ENCODE peak calls at places on chromosomes 2 and 18, in seven cellular contexts. S is A549, C is pancreas, W is H9, O is heart right ventricle, V is esophagus squamous epithelium, I is K562. J is an unnamed sample. For H3K4me1 and H3K9me3, the result is how much of the 10 kb centered on the place peaks cover.

GRCh38 chr2:191867507-191867847 is 20.6 kb upstream of the CAVIN2 start:
- DNase-seq in S (no peak), C (no peak), W (no peak), O (no peak), V (no peak), I (no peak), J (no peak)

GRCh38 chr2:240836781-240837467 is 16.9 kb upstream of the KIF1A start:
- DNase-seq in S (no peak), C (peak), W (no peak), O (peak), V (no peak), I (no peak), J (no peak)

GRCh38 chr18:12637901-12638633 is 19.8 kb downstream of the SPIRE1 start:
- DNase-seq in S (no peak), C (no peak), W (no peak), O (no peak), V (no peak), I (no peak), J (no peak)

GRCh38 chr2:184767059-184767458 is 168.7 kb downstream of the ZNF804A start:
- DNase-seq in S (no peak), C (no peak), W (no peak), O (no peak), V (no peak), I (no peak), J (no peak)

GRCh38 chr2:215454519-215454918 is 18.7 kb upstream of the FN1 start:
- DNase-seq in S (peak), C (no peak), W (no peak), O (no peak), V (no peak), I (peak), J (peak)

GRCh38 chr2:142682528-142682927 is 194.9 kb upstream of the KYNU start:
- DNase-seq in S (peak), C (no peak), W (no peak), O (no peak), V (no peak), I (no peak), J (no peak)

GRCh38 chr2:145569108-145569507 is 1049.2 kb upstream of the ZEB2 start:
- DNase-seq in S (no peak), C (no peak), W (no peak), O (no peak), V (no peak), I (no peak), J (no peak)

GRCh38 chr2:52343867-52344266 is 1311.9 kb upstream of the NRXN1 start:
- DNase-seq in S (no peak), C (no peak), W (no peak), O (no peak), V (no peak), I (no peak), J (no peak)

GRCh38 chr2:28347596-28347995 is 45.1 kb upstream of the FOSL2 start:
- DNase-seq in S (no peak), C (no peak), W (no peak), O (no peak), V (no peak), I (no peak), J (no peak)

GRCh38 chr2:41400057-41400665 is 647.7 kb upstream of the PKDCC start:
- DNase-seq in S (no peak), C (no peak), W (peak), O (no peak), V (no peak), I (no peak), J (no peak)

GRCh38 chr2:178679891-178680290 is 127.3 kb downstream of the TTN start:
- DNase-seq in S (no peak), C (no peak), W (no peak), O (no peak), V (no peak), I (no peak), J (no peak)

GRCh38 chr2:47346-48218 is 1.3 kb upstream of the FAM110C start:
- DNase-seq in S (no peak), C (no peak), W (no peak), O (no peak), V (no peak), I (no peak), J (peak)

GRCh38 chr2:3038636-3039035 is 339.0 kb downstream of the EIPR1 start:
- DNase-seq in S (no peak), C (no peak), W (no peak), O (no peak), V (no peak), I (no peak), J (no peak)

GRCh38 chr2:216687646-216688045 is 7.7 kb downstream of the IGFBP5 start:
- DNase-seq in S (peak), C (no peak), W (peak), O (no peak), V (no peak), I (peak), J (no peak)

GRCh38 chr2:174633621-174633927 is 36.0 kb upstream of the WIPF1 start:
- DNase-seq in S (no peak), C (no peak), W (no peak), O (no peak), V (no peak), I (no peak), J (no peak)

GRCh38 chr2:121036226-121036692 is 248.7 kb downstream of the TFCP2L1 start:
- DNase-seq in S (no peak), C (no peak), W (no peak), O (no peak), V (no peak), I (no peak), J (peak)

GRCh38 chr2:28821295-28821958 is 10.8 kb downstream of the SPDYA start:
- DNase-seq in S (peak), C (no peak), W (peak), O (no peak), V (no peak), I (peak), J (peak)

GRCh38 chr2:46036929-46037328 is 260.3 kb upstream of the EPAS1 start:
- DNase-seq in S (no peak), C (no peak), W (no peak), O (no peak), V (no peak), I (no peak), J (no peak)

GRCh38 chr2:28956415-28956826 is 24.7 kb upstream of the TOGARAM2 start:
- DNase-seq in S (no peak), C (no peak), W (peak), O (peak), V (no peak), I (peak), J (peak)

GRCh38 chr18:75133721-75134645 is 75.0 kb downstream of the PTGR3 start:
- DNase-seq in S (no peak), C (no peak), W (no peak), O (no peak), V (no peak), I (no peak), J (no peak)

GRCh38 chr18:61637905-61638304 is 254.9 kb downstream of the RNF152 start:
- DNase-seq in S (no peak), C (no peak), W (peak), O (no peak), V (no peak), I (no peak), J (peak)

GRCh38 chr18:22422909-22423548 is 5.3 kb upstream of the CTAGE1 start:
- DNase-seq in S (no peak), C (peak), W (no peak), O (peak), V (no peak), I (no peak), J (peak)

GRCh38 chr18:4106407-4107033 is 348.6 kb downstream of the DLGAP1 start:
- DNase-seq in S (peak), C (no peak), W (peak), O (peak), V (no peak), I (peak), J (peak)

GRCh38 chr2:237673130-237673921 is 45.9 kb downstream of the LRRFIP1 start:
- DNase-seq in S (peak), C (peak), W (peak), O (peak), V (peak), I (peak), J (peak)

GRCh38 chr18:78741381-78742340 is 238.0 kb upstream of the SALL3 start:
- DNase-seq in S (no peak), C (no peak), W (peak), O (no peak), V (no peak), I (no peak), J (no peak)

GRCh38 chr2:2326053-2326452 is 5.0 kb downstream of the MYT1L start:
- DNase-seq in S (no peak), C (no peak), W (no peak), O (no peak), V (no peak), I (no peak), J (no peak)

GRCh38 chr2:235639387-235639786 is 145.5 kb downstream of the AGAP1 start:
- DNase-seq in S (no peak), C (no peak), W (no peak), O (peak), V (no peak), I (no peak), J (no peak)
- H3K4me1 ChIP-seq in S (under half), C (under half), W (under half), O (under half), V (under half), I (under half), J (under half)

DNA sequence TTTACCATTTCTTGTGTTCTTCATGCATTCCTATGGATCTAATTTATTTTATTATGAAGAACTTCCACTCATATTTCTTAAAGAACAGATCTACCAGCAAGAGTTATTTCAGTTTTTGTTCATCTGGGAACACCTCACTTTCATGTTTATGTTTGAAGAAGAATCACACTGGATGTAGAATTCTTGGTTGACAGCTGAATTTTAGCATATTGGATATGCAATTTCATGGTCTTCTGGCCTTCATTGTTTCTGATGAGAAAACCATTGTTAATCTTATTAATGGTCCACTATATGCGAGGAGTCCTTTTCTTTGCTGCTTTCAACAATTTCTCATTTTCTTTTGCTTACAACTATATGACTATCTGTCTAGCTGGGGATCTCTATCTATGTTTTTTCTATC is 189.2 kb downstream of the UXS1 start:
- DNase-seq in S (no peak), C (no peak), W (no peak), O (no peak), V (no peak), I (no peak), J (no peak)
- H3K9me3 ChIP-seq in S (under half), C (under half), W (under half), O (half or more), V (under half), I (under half), J (under half)

DNA sequence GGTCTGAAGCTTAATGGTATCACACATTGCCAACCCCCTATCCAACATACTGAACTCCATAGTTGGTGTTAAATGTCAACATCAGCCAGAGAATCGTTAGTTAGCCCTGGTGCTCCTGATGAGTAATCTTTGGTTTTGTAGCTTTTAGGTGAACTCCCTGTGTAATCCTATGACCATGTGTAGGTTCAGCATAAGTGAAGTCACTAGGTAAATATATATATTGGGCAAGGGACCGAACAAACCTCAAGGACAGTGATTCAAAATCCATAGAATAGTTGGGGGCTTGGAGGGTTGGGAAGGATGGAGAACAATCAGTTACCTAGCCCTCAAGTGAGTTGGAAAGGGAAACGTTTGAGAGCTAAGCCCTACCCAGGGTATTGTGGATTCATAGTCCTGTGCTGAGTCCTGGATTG is 16.0 kb upstream of the AP1S3 start:
- DNase-seq in S (no peak), C (no peak), W (no peak), O (no peak), V (no peak), I (no peak), J (no peak)
- H3K27ac ChIP-seq in S (peak), C (no peak), W (no peak), O (no peak), V (no peak), I (no peak), J (no peak)

GRCh38 chr2:48450256-48450655 is 79.7 kb upstream of the STON1 start:
- DNase-seq in S (no peak), C (no peak), W (no peak), O (no peak), V (no peak), I (no peak), J (no peak)

GRCh38 chr2:48444404-48444803 is 85.5 kb upstream of the STON1 start:
- DNase-seq in S (no peak), C (no peak), W (no peak), O (no peak), V (no peak), I (no peak), J (no peak)

GRCh38 chr2:48448274-48449061 is 81.5 kb upstream of the STON1 start:
- DNase-seq in S (no peak), C (no peak), W (no peak), O (no peak), V (no peak), I (no peak), J (no peak)

GRCh38 chr2:48442610-48443360 is 87.2 kb upstream of the STON1 start:
- DNase-seq in S (no peak), C (no peak), W (no peak), O (no peak), V (no peak), I (no peak), J (no peak)

GRCh38 chr2:48445091-48445725 is 84.7 kb upstream of the STON1 start:
- DNase-seq in S (no peak), C (no peak), W (no peak), O (no peak), V (no peak), I (no peak), J (no peak)
- H3K4me1 ChIP-seq in S (under half), C (under half), W (under half), O (under half), V (under half), I (under half), J (under half)

GRCh38 chr2:8251291-8251690 is 430.6 kb upstream of the ID2 start:
- DNase-seq in S (no peak), C (no peak), W (no peak), O (no peak), V (no peak), I (no peak), J (no peak)

GRCh38 chr2:8249769-8250168 is 432.1 kb upstream of the ID2 start:
- DNase-seq in S (no peak), C (no peak), W (no peak), O (no peak), V (no peak), I (no peak), J (no peak)

GRCh38 chr2:8249191-8249590 is 432.7 kb upstream of the ID2 start:
- DNase-seq in S (no peak), C (no peak), W (peak), O (peak), V (no peak), I (no peak), J (peak)

GRCh38 chr2:8248623-8248957 is 433.3 kb upstream of the ID2 start:
- DNase-seq in S (no peak), C (no peak), W (no peak), O (no peak), V (no peak), I (no peak), J (no peak)

GRCh38 chr2:8247905-8248622 is 433.8 kb upstream of the ID2 start:
- DNase-seq in S (no peak), C (no peak), W (peak), O (no peak), V (no peak), I (no peak), J (no peak)
- H3K9me3 ChIP-seq in S (under half), C (under half), W (under half), O (under half), V (under half), I (under half), J (under half)

GRCh38 chr2:23791030-23791429 is 135.9 kb downstream of the ATAD2B start:
- DNase-seq in S (no peak), C (no peak), W (no peak), O (no peak), V (no peak), I (no peak), J (no peak)
- H3K27ac ChIP-seq in S (peak), C (no peak), W (no peak), O (no peak), V (no peak), I (peak), J (no peak)

DNA sequence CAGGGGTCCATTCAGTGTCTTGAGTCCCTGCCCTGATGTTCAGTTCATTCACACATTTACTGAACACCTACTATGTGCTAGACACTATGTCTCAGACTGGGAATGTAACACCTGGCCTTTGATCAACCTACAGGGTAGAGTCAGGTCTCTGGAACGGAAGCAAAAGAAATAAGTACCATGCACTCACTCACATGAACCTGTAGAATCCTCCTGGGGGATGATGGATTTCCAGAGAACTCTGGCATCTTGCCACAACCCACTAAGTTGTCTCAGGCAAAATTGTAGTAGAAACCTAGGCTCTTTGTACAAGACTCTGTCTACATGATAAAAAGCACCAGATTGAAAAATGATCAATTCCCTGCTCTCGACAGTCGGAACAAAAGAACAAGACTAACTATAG is 4.7 kb downstream of the CAPN14 start:
- DNase-seq in S (no peak), C (no peak), W (peak), O (no peak), V (no peak), I (no peak), J (no peak)
- H3K4me1 ChIP-seq in S (under half), C (under half), W (under half), O (under half), V (under half), I (under half), J (under half)